ENCODE peak calls at places on chromosomes 4 and X, in five cellular contexts. N is hepatocyte, F is IMR-90, X is HCT116, E is HepG2. B is an unnamed sample.
A peak's percentile ranks its signal among the peaks of the same experiment; 100 is the strongest.

GRCh38 chr4:151004222-151004621 is 10.9 kb downstream of the LRBA start:
- DNase-seq in N (no peak), F (peak; percentile 76), X (peak; percentile 12), E (no peak), B (no peak)

GRCh38 chr4:7070729-7071511 is 3.1 kb upstream of the GRPEL1 start:
- DNase-seq in N (peak; percentile 89), F (peak; percentile 54), X (peak; percentile 79), E (peak; percentile 68), B (peak; percentile 78)

GRCh38 chrX:38382663-38383062 is 30.3 kb downstream of the OTC start:
- DNase-seq in N (no peak), F (no peak), X (no peak), E (no peak), B (no peak)

GRCh38 chr4:118034061-118034785 is at the start of gene NDST3:
- DNase-seq in N (peak; percentile 79), F (peak; percentile 31), X (peak; percentile 71), E (peak; percentile 32), B (peak; percentile 81)

GRCh38 chr4:89403826-89404225 is 96.2 kb upstream of the GPRIN3 start:
- DNase-seq in N (no peak), F (no peak), X (no peak), E (no peak), B (no peak)

GRCh38 chrX:23802431-23802830 is 19.5 kb downstream of the SAT1 start:
- DNase-seq in N (no peak), F (no peak), X (no peak), E (no peak), B (no peak)

GRCh38 chrX:9211269-9211668 is 177.3 kb upstream of the FAM9B start:
- DNase-seq in N (no peak), F (no peak), X (no peak), E (no peak), B (no peak)

GRCh38 chrX:41605144-41605543 is 83.6 kb upstream of the GPR34 start:
- DNase-seq in N (no peak), F (no peak), X (no peak), E (no peak), B (no peak)

GRCh38 chr4:100069207-100069606 is 119.1 kb upstream of the H2AZ1 start:
- DNase-seq in N (no peak), F (no peak), X (no peak), E (no peak), B (no peak)
- H2AFZ ChIP-seq in N (no peak overlapping the region), F (no peak overlapping the region), X (no peak overlapping the region), E (no peak overlapping the region), B (no peak overlapping the region)

DNA sequence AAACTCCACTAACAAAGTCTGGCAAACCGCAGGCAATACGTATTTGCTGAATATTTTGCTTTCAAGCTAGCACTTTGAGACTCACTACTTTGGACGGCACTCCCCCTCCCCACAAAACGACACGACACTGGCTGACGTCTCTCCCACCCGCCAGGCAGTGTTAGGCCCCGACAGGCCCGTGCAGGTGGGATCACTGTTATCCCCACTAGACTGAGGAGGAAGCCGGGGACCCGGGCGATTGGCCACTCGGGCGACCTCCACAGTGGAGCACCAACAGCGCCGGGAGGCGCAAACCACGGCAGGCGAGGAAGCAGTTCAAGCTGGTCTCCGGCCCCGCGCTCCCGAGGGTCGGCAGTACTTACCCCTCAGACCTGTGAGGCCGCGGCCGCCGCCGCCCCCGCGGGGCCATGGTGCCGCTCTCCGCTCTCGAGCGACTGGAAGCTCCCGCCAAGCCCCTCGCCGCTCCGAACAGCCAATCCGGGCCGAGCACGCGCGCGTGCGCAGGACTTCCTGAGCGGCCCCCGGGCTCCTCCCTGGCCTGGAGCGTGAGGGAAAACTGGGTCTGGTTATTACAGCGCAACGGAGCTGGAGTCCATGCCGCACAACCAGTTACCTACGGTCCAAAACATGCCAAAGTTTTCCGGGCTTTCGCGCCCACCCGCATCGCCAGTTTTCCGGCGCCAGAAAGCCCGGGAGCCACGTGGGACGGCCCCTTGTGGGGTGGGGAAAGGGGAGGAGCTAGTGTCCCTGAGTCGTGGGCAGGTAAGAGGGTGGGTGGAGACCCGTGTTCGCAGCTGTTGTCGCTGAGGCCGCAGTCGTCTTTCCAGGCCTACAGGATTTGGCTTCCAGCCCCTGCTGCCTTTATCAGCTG is at the start of gene CENPU:
- DNase-seq in N (peak; percentile 98), F (peak; percentile 98), X (peak; percentile 91), E (peak; percentile 97), B (peak; percentile 99)
- TF ChIP-seq CTCF in N (no peak), F (no peak), X (no peak), E (no peak), B (no peak)

GRCh38 chrX:40248822-40249221 is 151.1 kb upstream of the BCOR start:
- DNase-seq in N (no peak), F (no peak), X (no peak), E (no peak), B (no peak)
- H2AFZ ChIP-seq in N (no peak overlapping the region), F (no peak overlapping the region), X (no peak overlapping the region), E (no peak overlapping the region), B (no peak overlapping the region)

DNA sequence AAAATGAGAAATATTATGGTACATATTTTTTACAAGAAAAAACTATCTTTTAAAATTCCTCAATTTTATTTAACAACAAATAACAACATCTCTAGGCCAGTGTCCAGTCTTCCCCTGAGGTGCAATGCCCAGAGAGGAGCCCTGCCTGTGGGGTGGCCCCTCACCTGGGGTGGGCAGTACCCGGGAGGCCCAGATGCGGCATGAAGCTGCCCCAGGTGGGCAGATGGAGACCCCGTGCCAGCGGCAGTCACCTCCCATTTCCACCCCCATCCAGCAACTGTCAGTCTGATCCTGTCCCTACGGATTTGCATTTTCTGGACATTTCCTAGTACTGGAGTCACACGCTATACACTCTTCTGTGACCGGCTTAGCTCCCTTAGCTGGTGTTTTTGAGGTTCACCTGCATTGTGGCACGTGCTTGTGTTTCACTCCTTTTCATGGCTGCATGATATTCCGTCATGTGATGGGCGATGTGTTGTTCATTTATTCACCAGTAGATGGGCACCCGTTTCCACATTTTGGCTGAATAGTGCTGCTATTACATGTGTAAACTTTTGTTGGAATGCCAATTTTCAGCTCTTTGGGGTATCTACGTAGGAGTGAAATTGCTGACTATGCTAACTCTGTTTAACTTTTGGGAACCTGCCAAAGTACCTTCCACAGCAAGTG is 11.9 kb upstream of the MAEA start:
- DNase-seq in N (no peak), F (peak; percentile 3), X (no peak), E (no peak), B (no peak)
- TF ChIP-seq CTCF in N (no peak), F (no peak), X (peak; percentile 37), E (peak; percentile 37), B (peak; percentile 30)

DNA sequence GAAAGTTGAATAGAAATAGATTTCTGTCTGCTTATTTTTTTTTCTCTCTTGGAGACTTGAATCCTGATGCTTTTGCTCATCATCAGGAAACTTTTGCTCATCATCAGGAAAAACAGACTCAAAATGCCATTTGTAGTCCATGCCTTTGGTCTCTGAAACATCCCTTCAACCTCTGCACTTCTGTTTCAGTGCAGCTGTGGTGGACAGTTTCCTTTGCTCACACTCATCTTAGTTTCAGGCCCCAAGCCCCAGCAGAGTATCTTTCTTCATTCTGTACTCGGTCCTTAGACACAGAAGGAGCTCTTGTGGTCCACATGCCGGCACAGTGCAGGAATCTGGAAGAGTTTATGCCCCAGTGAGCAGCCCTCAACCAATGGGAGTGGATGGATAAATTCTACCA is 337.9 kb downstream of the PPP3CA start:
- DNase-seq in N (no peak), F (no peak), X (no peak), E (no peak), B (no peak)
- H2AFZ ChIP-seq in N (no peak overlapping the region), F (peak overlapping the region; percentile 50), X (peak overlapping the region; percentile 36), E (no peak overlapping the region), B (peak overlapping the region; percentile 89)

GRCh38 chr4:1746265-1746691 is 25.0 kb downstream of the TACC3 start:
- DNase-seq in N (peak; percentile 88), F (peak; percentile 45), X (peak; percentile 46), E (peak; percentile 82), B (peak; percentile 96)

GRCh38 chr4:1745697-1746096 is 24.4 kb downstream of the TACC3 start:
- DNase-seq in N (no peak), F (no peak), X (no peak), E (no peak), B (no peak)

GRCh38 chr4:1743975-1744374 is 22.7 kb downstream of the TACC3 start:
- DNase-seq in N (no peak), F (no peak), X (no peak), E (no peak), B (no peak)

GRCh38 chr4:1744552-1744951 is 23.2 kb downstream of the TACC3 start:
- DNase-seq in N (no peak), F (no peak), X (no peak), E (no peak), B (no peak)

DNA sequence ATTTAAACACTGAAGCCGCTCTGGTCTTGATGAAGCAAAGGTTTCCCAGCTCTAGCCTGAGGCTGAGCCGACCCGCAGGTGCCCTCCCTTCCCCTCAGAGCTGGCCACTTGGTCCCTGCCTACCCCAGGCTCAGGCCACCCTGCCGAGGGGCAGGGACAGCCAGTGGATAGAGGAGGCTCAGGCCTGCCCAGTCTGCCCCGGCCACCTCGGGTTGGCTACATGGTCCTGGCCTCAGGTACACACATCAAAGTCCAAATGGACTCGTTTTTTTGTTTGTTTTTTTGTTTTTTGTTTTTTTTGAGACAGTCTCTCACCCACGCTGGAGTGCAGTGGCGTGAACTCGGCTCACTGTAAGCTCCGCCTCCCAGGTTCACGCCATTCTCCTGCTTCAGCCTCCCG is 23.8 kb downstream of the TACC3 start:
- DNase-seq in N (no peak), F (no peak), X (no peak), E (no peak), B (no peak)
- TF ChIP-seq CTCF in N (no peak), F (no peak), X (no peak), E (no peak), B (no peak)

GRCh38 chr4:85779165-85779564 is 304.2 kb downstream of the ARHGAP24 start:
- DNase-seq in N (no peak), F (peak; percentile 62), X (no peak), E (no peak), B (no peak)
- H2AFZ ChIP-seq in N (peak overlapping the region; percentile 7), F (no peak overlapping the region), X (peak overlapping the region; percentile 6), E (no peak overlapping the region), B (peak overlapping the region; percentile 81)

GRCh38 chr4:131054489-131055019 is 1958.6 kb downstream of the C4orf33 start:
- DNase-seq in N (no peak), F (no peak), X (peak; percentile 18), E (no peak), B (no peak)
- TF ChIP-seq CTCF in N (no peak), F (no peak), X (peak; percentile 38), E (peak; percentile 8), B (no peak)

B was measured in SK-N-SH.